ENCODE peak calls at places on chromosomes 6 and 20, in five cellular contexts. B is H9, Y is keratinocyte, C is heart left ventricle, X is stomach. G is an unnamed sample. For H3K4me1, the result is how much of the 10 kb centered on the place peaks cover.

GRCh38 chr6:25277401-25277800 is 1.8 kb upstream of the CARMIL1 start:
- DNase-seq in B (no peak), C (no peak), X (no peak), Y (no peak), G (no peak)

GRCh38 chr6:26473758-26474438 is 16.1 kb downstream of the BTN2A1 start:
- DNase-seq in Y (peak), C (peak), B (peak), X (peak), G (peak)

GRCh38 chr6:125340946-125341345 is 39.2 kb upstream of the HDDC2 start:
- DNase-seq in X (no peak), Y (no peak), C (no peak), B (no peak), G (no peak)

GRCh38 chr6:84027340-84028183 is 6.0 kb upstream of the MRAP2 start:
- DNase-seq in B (no peak), C (peak), Y (peak), X (peak), G (no peak)

GRCh38 chr6:83702077-83702476 is 6.8 kb downstream of the SNAP91 start:
- DNase-seq in X (no peak), Y (no peak), B (no peak), C (no peak), G (no peak)

GRCh38 chr6:10540073-10540746 is 19.1 kb downstream of the GCNT2 start:
- DNase-seq in Y (no peak), X (no peak), B (no peak), C (no peak), G (no peak)

GRCh38 chr20:59144179-59144830 is 19.3 kb upstream of the ZNF831 start:
- DNase-seq in Y (no peak), X (no peak), B (peak), C (no peak), G (no peak)

GRCh38 chr20:58131581-58132142 is 96.8 kb downstream of the ANKRD60 start:
- DNase-seq in Y (peak), B (peak), X (no peak), C (no peak), G (no peak)

GRCh38 chr20:63835031-63835858 is 4.2 kb upstream of the ZBTB46 start:
- DNase-seq in C (peak), Y (peak), B (peak), X (peak), G (peak)

GRCh38 chr6:68229566-68229965 is 405.5 kb upstream of the ADGRB3 start:
- DNase-seq in C (no peak), B (no peak), X (no peak), Y (no peak), G (no peak)

GRCh38 chr20:41654292-41654691 is 36.1 kb upstream of the CHD6 start:
- DNase-seq in Y (no peak), X (peak), B (no peak), C (no peak), G (no peak)

DNA sequence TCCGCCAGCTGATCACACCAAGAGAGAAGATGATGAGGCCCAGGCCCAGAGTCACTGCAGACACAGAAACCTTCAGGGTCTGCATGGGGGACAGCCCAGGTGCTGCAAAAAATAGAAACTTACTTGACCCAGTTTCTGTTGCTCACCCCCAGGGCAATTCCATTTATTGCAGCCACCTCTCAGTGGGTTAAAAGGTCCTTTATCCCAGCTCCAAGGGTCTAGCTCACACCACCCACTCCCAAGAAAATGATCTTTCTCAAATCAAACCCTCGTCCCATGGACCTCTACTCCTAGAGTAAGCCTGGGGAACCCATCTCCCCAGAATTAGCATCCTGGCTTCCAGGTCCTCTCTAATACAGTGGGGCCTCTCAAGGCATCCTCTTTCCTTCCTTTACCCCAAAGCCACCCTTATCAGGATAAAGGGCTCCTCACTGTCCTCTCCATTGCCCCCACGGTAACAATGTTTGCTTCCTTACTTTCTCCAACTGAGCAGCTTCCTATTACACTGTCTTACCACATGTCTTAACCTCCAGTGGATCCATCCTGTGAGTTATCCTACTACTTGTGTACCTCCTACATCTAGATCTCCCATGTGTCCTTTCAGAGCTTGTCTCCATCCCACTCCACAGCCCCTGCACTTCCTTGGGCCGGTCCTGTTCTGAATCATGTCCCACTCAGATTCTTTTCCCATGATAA is 5.1 kb downstream of the HLA-DMB start:
- DNase-seq in X (no peak), B (no peak), Y (no peak), C (no peak), G (no peak)
- H3K4me1 ChIP-seq in X (under half), B (under half), Y (under half), C (under half), G (under half)

GRCh38 chr20:53337419-53338101 is 256.1 kb downstream of the ZNF217 start:
- DNase-seq in B (no peak), Y (no peak), X (no peak), C (no peak), G (no peak)

GRCh38 chr20:53334861-53335260 is 258.8 kb downstream of the ZNF217 start:
- DNase-seq in C (no peak), X (no peak), B (no peak), Y (no peak), G (no peak)

GRCh38 chr20:53338716-53339115 is 254.9 kb downstream of the ZNF217 start:
- DNase-seq in B (no peak), X (no peak), C (no peak), Y (no peak), G (no peak)

GRCh38 chr20:53336892-53337291 is 256.7 kb downstream of the ZNF217 start:
- DNase-seq in Y (no peak), B (no peak), C (no peak), X (no peak), G (no peak)

DNA sequence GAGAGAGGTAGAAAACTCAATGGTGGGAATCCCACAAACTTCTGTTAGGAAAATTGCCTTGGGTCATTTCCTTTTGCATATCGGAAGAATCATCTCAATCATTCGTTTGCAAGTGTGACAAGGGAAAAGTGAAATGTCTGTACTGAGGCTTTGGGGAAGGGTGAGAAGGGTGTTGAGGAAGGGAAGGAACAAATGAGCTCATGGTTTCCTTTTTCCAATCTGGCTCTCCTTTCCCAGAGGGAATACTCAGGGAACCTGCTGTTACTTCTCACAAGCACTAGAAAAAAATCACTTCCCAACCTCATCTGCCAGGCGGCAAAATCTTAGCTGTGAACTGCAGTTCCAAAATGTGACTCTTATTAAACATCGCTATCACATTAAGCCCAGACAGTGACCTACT is 258.1 kb downstream of the ZNF217 start:
- DNase-seq in X (no peak), B (no peak), Y (no peak), C (no peak), G (no peak)
- TF ChIP-seq CTCF in X (no peak), B (no peak), Y (no peak), C (no peak), G (no peak)

DNA sequence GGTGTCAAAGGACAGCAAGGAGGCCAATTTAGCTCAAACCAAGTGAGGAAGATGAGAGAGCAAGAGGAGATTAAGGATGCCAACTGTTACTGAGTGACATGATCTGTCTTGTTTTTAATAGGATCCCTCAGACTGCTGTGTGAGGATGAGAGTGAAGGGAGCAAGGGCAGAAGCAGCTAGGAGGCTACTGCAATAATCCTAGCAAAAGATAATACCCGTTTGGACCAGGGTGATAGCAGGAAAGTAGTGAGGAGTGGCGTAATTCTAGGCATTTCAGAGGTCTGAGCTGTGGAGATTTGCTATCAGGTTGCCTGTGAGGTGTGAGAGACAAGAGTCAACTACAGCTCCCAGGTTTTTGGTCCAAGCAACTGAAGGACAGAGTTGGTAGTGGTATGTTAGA is 14.7 kb downstream of the UBE2V1 start:
- DNase-seq in Y (no peak), X (no peak), C (no peak), B (no peak), G (no peak)
- H3K27ac ChIP-seq in Y (no peak), X (no peak), C (peak), B (no peak), G (no peak)

DNA sequence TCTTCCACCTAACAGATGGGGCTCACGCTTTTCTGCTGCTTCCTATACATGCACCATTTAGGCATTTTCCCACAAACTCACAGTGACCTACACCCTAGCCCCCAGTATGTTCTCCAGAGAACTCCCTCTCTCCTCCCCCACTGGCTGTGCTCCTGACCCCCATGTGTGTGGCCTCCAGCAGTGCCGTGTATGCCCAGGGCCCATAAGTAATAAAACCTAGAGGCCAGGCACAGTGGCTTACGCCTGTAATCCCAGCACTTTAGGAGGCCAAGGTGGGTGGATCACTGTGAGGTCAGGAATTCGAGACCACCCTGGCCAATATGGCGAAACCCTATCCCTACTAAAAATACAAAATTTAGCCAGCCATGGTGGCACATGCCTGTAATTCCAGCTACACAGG is 54.7 kb upstream of the NXT1 start:
- DNase-seq in C (no peak), X (no peak), Y (no peak), B (no peak), G (no peak)
- H3K4me1 ChIP-seq in C (under half), X (under half), Y (under half), B (under half), G (under half)

DNA sequence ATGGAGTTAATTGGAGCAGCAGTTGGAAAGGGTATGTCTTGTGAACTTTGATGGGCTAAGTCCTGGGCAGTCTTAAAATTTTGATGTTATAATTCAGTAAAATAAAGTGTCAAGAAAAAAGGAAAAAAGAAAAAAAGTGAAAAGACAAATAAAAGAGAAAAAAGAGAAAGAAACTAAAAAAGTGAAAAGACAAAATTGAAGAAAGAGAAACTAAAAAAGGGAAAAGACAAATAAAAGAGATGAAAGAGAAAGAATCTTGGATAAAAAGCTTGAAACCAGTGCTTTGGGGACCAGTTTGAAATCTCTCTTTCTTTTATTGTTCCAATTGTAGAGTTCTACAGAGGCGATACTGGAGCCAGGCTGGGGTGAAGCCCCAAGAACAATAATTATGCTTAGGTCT is 12.0 kb upstream of the PGK2 start:
- DNase-seq in Y (no peak), C (no peak), B (no peak), X (no peak), G (no peak)
- TF ChIP-seq CTCF in Y (no peak), C (no peak), B (no peak), X (no peak), G (no peak)

DNA sequence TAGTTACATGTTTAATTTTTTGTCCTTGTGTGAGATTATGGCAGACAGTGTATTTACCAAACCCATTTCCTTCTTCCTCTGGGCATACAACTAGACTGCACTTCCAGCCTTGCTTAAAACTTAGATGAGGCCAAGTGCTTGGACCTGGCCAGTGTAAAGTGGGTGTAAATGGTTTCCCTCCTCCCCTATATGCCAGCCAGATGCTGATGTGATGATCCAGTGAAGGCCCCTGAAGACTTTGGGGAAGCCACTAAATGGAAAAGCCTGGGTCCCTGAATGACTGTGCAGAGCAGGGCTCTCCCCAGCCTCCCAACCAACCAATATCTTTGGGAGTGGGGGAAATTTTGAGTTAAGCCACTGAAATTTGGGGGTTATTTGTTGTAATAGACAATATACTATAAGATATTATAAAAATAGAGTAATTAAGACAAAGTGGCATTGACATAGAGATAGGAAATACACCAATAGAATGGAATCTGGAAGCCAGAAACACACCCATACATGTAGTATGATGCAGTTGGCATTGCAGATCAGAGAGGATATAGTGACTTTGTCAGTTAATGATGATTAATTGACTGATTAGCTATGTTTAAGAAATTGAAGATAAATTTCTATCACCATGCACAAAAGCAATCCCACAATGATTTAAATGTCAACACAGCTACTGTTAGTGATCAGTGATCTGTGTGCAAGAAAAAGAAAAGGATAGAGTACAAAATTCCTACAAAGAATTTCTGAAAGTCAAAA is 10.4 kb upstream of the SNX9 start:
- DNase-seq in C (no peak), B (no peak), X (no peak), Y (no peak), G (no peak)
- H3K27ac ChIP-seq in C (no peak), B (no peak), X (no peak), Y (no peak), G (peak)